ENCODE peak calls at places on chromosome X, in eight cellular contexts. C, Z, V, B, J, N, I and K are unnamed samples.

GRCh38 chrX:72308566-72309296 is 3.0 kb upstream of the CITED1 start:
- DNase-seq in B (no peak), Z (peak; percentile 26), I (peak; percentile 69), J (peak; percentile 83), N (peak; percentile 64), V (no peak), C (no peak), K (peak; percentile 55)

GRCh38 chrX:135384161-135384836 is 37.4 kb upstream of the SMIM10L2A start:
- DNase-seq in N (no peak), Z (no peak), V (no peak), B (no peak), I (no peak), C (peak; percentile 8), J (no peak), K (peak; percentile 42)

GRCh38 chrX:30888526-30889146 is 418 bp downstream of the TAB3 start:
- DNase-seq in J (peak; percentile 67), I (no peak), V (no peak), Z (no peak), C (no peak), B (no peak), N (no peak), K (no peak)

GRCh38 chrX:104113237-104113965 is 1.1 kb downstream of the ZCCHC18 start:
- DNase-seq in B (peak; percentile 76), I (peak; percentile 53), V (no peak), N (peak; percentile 57), C (peak; percentile 31), Z (peak; percentile 11), J (peak; percentile 43), K (peak; percentile 36)

GRCh38 chrX:135275973-135276372 is 24.1 kb downstream of the ETDA start:
- DNase-seq in C (no peak), I (no peak), N (no peak), J (no peak), V (no peak), Z (no peak), B (no peak), K (no peak)

GRCh38 chrX:65300104-65300809 is 234.3 kb downstream of the LAS1L start:
- DNase-seq in C (no peak), J (peak; percentile 10), I (peak; percentile 22), V (no peak), N (no peak), Z (no peak), B (no peak), K (peak; percentile 24)

GRCh38 chrX:152915541-152916241 is 17.8 kb downstream of the ZNF185 start:
- DNase-seq in I (no peak), C (no peak), V (no peak), B (peak; percentile 45), N (no peak), J (peak; percentile 88), Z (peak; percentile 29), K (peak; percentile 36)

GRCh38 chrX:132393992-132394391 is 94.8 kb downstream of the MBNL3 start:
- DNase-seq in C (no peak), I (no peak), N (no peak), V (no peak), J (no peak), B (no peak), Z (no peak), K (no peak)

GRCh38 chrX:97597954-97598353 is 714.2 kb downstream of the RPA4 start:
- DNase-seq in Z (no peak), I (no peak), B (no peak), J (peak; percentile 14), N (no peak), C (no peak), V (no peak), K (peak; percentile 17)

GRCh38 chrX:31098081-31098480 is 26.2 kb upstream of the FTHL17 start:
- DNase-seq in C (no peak), J (no peak), N (no peak), Z (no peak), V (no peak), B (no peak), I (no peak), K (no peak)

GRCh38 chrX:72394518-72395163 is 88.9 kb upstream of the CITED1 start:
- DNase-seq in I (peak; percentile 46), C (no peak), V (no peak), J (no peak), B (no peak), N (no peak), Z (peak; percentile 24), K (no peak)

GRCh38 chrX:46666831-46667230 is 92.1 kb downstream of the SLC9A7 start:
- DNase-seq in B (no peak), I (no peak), N (no peak), J (no peak), C (no peak), Z (no peak), V (no peak), K (no peak)

GRCh38 chrX:109399831-109400230 is 82.1 kb downstream of the GUCY2F start:
- DNase-seq in Z (no peak), J (no peak), C (no peak), V (no peak), B (no peak), N (no peak), I (no peak), K (no peak)

GRCh38 chrX:114924846-114925245 is 92.6 kb downstream of the IL13RA2 start:
- DNase-seq in B (no peak), C (no peak), I (no peak), J (no peak), N (no peak), Z (peak; percentile 8), V (no peak), K (no peak)

GRCh38 chrX:1316527-1316926 is 20.1 kb upstream of the IL3RA start:
- DNase-seq in N (peak; percentile 36), B (no peak), C (no peak), I (peak; percentile 86), Z (no peak), J (no peak), V (peak; percentile 86), K (no peak)

GRCh38 chrX:758917-759316 is 128.3 kb downstream of the SHOX start:
- DNase-seq in Z (no peak), B (no peak), J (no peak), I (no peak), N (no peak), V (peak; percentile 21), C (no peak), K (no peak)

DNA sequence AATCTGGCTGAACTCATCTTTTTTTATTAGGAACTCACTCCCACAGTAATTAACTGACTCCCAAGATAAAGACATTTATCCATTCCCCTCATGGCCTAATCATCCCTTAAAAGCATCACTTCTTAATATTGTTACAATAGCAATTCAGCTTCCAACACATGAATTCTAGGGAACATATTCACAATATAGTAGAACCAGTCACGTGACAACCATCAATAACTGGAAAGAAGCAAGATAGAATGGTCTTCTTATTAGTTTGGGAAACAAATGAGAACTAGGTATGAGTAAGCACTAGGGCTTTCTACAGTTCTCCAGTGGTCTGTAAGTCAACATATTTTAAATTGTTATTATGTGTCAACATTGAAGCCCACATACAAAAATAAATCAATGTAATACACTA is 170.1 kb downstream of the KLHL4 start:
- DNase-seq in J (no peak), B (no peak), N (no peak), I (no peak), C (no peak), Z (no peak), V (no peak), K (no peak)
- H3K4me3 ChIP-seq in J (no peak overlapping the region), B (no peak overlapping the region), N (no peak overlapping the region), I (no peak overlapping the region), C (no peak overlapping the region), Z (no peak overlapping the region), V (no peak overlapping the region), K (no peak overlapping the region)

GRCh38 chrX:106039920-106040319 is 1.4 kb upstream of the SERPINA7 start:
- DNase-seq in N (no peak), I (no peak), C (no peak), J (no peak), V (no peak), Z (no peak), B (no peak), K (no peak)

GRCh38 chrX:106038625-106039024 is at the start of gene SERPINA7:
- DNase-seq in B (no peak), N (no peak), C (no peak), Z (no peak), V (no peak), I (no peak), J (no peak), K (no peak)

GRCh38 chrX:106036716-106037115 is 1.8 kb downstream of the SERPINA7 start:
- DNase-seq in I (no peak), N (no peak), Z (no peak), V (no peak), J (no peak), C (no peak), B (no peak), K (no peak)

GRCh38 chrX:106037835-106038473 is 573 bp downstream of the SERPINA7 start:
- DNase-seq in C (no peak), J (no peak), N (no peak), B (no peak), I (no peak), Z (no peak), V (no peak), K (no peak)

GRCh38 chrX:106042296-106042695 is 3.8 kb upstream of the SERPINA7 start:
- DNase-seq in N (no peak), B (no peak), V (no peak), J (no peak), C (no peak), Z (no peak), I (no peak), K (no peak)
- H3K4me3 ChIP-seq in N (no peak overlapping the region), B (no peak overlapping the region), V (no peak overlapping the region), J (no peak overlapping the region), C (no peak overlapping the region), Z (no peak overlapping the region), I (no peak overlapping the region), K (no peak overlapping the region)

DNA sequence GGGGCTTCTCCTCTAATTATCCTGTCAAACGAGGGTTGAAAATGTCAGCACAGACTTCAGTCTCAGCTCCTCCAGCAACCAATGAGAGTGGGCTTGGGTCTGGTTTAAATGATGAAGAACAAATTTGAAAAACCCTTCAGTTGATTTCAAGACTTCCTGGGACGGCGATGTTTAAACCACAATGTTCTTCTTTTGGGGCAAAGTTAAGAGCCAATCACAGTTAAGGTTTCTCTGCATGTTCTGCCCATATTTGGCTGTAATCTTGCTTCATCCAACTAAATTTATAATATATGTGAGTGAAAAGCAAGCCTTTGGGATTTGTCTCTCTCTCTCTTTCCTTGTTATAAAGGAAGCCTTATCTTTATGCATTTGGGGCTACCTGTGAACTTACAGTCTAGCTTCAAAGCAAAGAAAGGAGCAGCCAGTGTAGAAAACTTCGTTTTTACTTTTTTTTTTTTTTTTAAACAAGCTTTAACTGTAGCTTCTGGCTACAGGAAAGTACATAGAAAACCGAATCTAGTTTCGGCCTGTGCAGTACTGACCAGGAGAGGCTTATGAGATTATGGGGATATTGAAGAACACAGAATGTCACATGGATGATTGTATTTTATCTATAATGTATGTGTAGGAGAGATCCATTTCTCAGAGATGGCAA is 46.8 kb upstream of the FAM9C start:
- DNase-seq in B (peak; percentile 85), N (no peak), J (no peak), Z (no peak), I (no peak), C (no peak), V (no peak), K (peak; percentile 90)
- H3K4me3 ChIP-seq in B (peak overlapping the region; percentile 53), N (no peak overlapping the region), J (no peak overlapping the region), Z (no peak overlapping the region), I (no peak overlapping the region), C (peak overlapping the region; percentile 22), V (no peak overlapping the region), K (peak overlapping the region; percentile 15)

DNA sequence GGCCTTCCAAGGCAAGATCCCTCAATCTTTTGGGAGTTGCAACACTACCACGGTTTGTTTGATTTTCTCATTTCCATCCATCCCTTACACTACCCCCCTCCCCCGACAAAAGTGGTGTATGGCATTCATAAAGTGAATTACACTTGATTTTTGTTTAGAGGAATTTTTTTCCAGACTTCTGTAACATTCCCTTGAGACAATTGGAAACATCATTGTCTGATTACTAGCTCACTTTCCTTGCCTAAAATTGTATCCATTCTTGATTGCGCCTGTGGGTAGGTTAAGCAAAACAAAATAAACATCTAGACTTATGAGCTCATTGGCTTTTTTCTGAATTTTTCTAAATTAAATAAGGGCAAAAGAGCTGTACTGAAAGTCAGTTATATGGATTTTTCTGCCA is 3.5 kb downstream of the GPC3 start:
- DNase-seq in I (no peak), V (no peak), Z (no peak), C (no peak), N (no peak), J (peak; percentile 10), B (no peak), K (no peak)
- H3K4me3 ChIP-seq in I (no peak overlapping the region), V (no peak overlapping the region), Z (no peak overlapping the region), C (no peak overlapping the region), N (no peak overlapping the region), J (no peak overlapping the region), B (no peak overlapping the region), K (no peak overlapping the region)